ENCODE peak calls at places on chromosomes 2 and 18, in seven cellular contexts. R is stimulated activated CD8-positive, alpha-beta memory T cell treated with anti-CD3 and anti-CD28 coated beads, Interleukin-12 subunit alpha, Interleukin-12 subunit beta, amount 100 ng/mL, for 1 hour; A is progenitor cell of endocrine pancreas; T is foreskin fibroblast; N is mucosa of descending colon; L is NCI-H69; W is CD4-positive, alpha-beta T cell. K is an unnamed sample.

GRCh38 chr2:48844418-48845155 is 89.1 kb upstream of the LHCGR start:
- DNase-seq in R (no peak), A (no peak), T (peak), N (no peak), L (no peak), W (no peak), K (no peak)

GRCh38 chr2:52794611-52795010 is 973.0 kb upstream of the CHAC2 start:
- DNase-seq in R (no peak), A (no peak), T (no peak), N (no peak), L (no peak), W (no peak), K (no peak)

GRCh38 chr2:99648115-99648850 is 158.5 kb upstream of the REV1 start:
- DNase-seq in R (no peak), A (no peak), T (no peak), N (no peak), L (peak), W (no peak), K (no peak)

GRCh38 chr2:188142088-188142487 is 149.6 kb upstream of the GULP1 start:
- DNase-seq in R (no peak), A (no peak), T (peak), N (no peak), L (no peak), W (no peak), K (no peak)

GRCh38 chr18:40582105-40582504 is 1372.9 kb upstream of the PIK3C3 start:
- DNase-seq in R (no peak), A (no peak), T (no peak), N (no peak), L (no peak), W (no peak), K (no peak)

GRCh38 chr2:159108178-159108893 is 139.9 kb downstream of the TANC1 start:
- DNase-seq in R (no peak), A (no peak), T (no peak), N (no peak), L (no peak), W (no peak), K (no peak)

GRCh38 chr2:43082111-43082877 is 144.1 kb downstream of the ZFP36L2 start:
- DNase-seq in R (no peak), A (no peak), T (peak), N (no peak), L (no peak), W (no peak), K (no peak)

GRCh38 chr2:164479460-164479859 is 141.8 kb downstream of the GRB14 start:
- DNase-seq in R (no peak), A (peak), T (peak), N (no peak), L (no peak), W (no peak), K (no peak)

GRCh38 chr2:24453379-24454073 is 37.5 kb upstream of the NCOA1 start:
- DNase-seq in R (no peak), A (no peak), T (no peak), N (no peak), L (no peak), W (no peak), K (no peak)

GRCh38 chr2:55012648-55013484 is 37.4 kb downstream of the RTN4 start:
- DNase-seq in R (no peak), A (no peak), T (no peak), N (no peak), L (no peak), W (no peak), K (no peak)

GRCh38 chr2:129192841-129193253 is 786.6 kb upstream of the RAB6C start:
- DNase-seq in R (no peak), A (no peak), T (no peak), N (no peak), L (no peak), W (no peak), K (no peak)

GRCh38 chr18:53682796-53683195 is 541.7 kb downstream of the MBD2 start:
- DNase-seq in R (no peak), A (no peak), T (no peak), N (no peak), L (no peak), W (no peak), K (no peak)

GRCh38 chr2:205708231-205708631 is 25.9 kb downstream of the NRP2 start:
- DNase-seq in R (no peak), A (no peak), T (no peak), N (no peak), L (no peak), W (no peak), K (no peak)

GRCh38 chr2:147925886-147926285 is 81.1 kb downstream of the ACVR2A start:
- DNase-seq in R (no peak), A (no peak), T (peak), N (no peak), L (no peak), W (no peak), K (no peak)

GRCh38 chr2:171505374-171505773 is 16.9 kb upstream of the CYBRD1 start:
- DNase-seq in R (no peak), A (no peak), T (no peak), N (no peak), L (no peak), W (no peak), K (no peak)

GRCh38 chr2:210267698-210268097 is 42.5 kb upstream of the ACADL start:
- DNase-seq in R (no peak), A (no peak), T (no peak), N (no peak), L (no peak), W (no peak), K (no peak)

GRCh38 chr2:88003074-88003755 is 13.1 kb downstream of the RNU2-63P start:
- DNase-seq in R (no peak), A (no peak), T (peak), N (no peak), L (no peak), W (no peak), K (no peak)

GRCh38 chr2:144102386-144102785 is 417.5 kb downstream of the ZEB2 start:
- DNase-seq in R (no peak), A (no peak), T (no peak), N (no peak), L (no peak), W (no peak), K (no peak)

GRCh38 chr2:20351555-20352229 is 1.0 kb upstream of the PUM2 start:
- DNase-seq in R (no peak), A (no peak), T (no peak), N (no peak), L (peak), W (no peak), K (no peak)

GRCh38 chr2:146317959-146318358 is 1526.9 kb upstream of the ACVR2A start:
- DNase-seq in R (no peak), A (no peak), T (peak), N (no peak), L (no peak), W (no peak), K (no peak)

GRCh38 chr2:237688081-237688480 is 60.7 kb downstream of the LRRFIP1 start:
- DNase-seq in R (no peak), A (no peak), T (no peak), N (no peak), L (no peak), W (no peak), K (no peak)

GRCh38 chr2:160292225-160292624 is 92.2 kb upstream of the ITGB6 start:
- DNase-seq in R (no peak), A (no peak), T (peak), N (no peak), L (no peak), W (no peak), K (no peak)

K was measured in natural killer cell.